ENCODE peak calls at places on chromosomes 11 and 22, in ten cellular contexts. E, H, G, Z, C, D, S, L, T and Y are unnamed samples.

GRCh38 chr11:129695543-129696308 is 119.9 kb upstream of the TMEM45B start:
- ATAC-seq in E (peak; percentile 86), H (peak; percentile 93), G (peak; percentile 86), Z (peak; percentile 94), C (peak; percentile 84), D (peak; percentile 78), S (peak; percentile 83), L (peak; percentile 91), T (peak; percentile 75), Y (peak; percentile 44)

GRCh38 chr22:23268877-23269276 is 88.6 kb downstream of the BCR start:
- ATAC-seq in E (no peak), H (no peak), G (no peak), Z (peak; percentile 35), C (no peak), D (no peak), S (no peak), L (peak; percentile 34), T (no peak), Y (no peak)

GRCh38 chr22:50640857-50641647 is 13.1 kb upstream of the ARSA start:
- ATAC-seq in E (no peak), H (no peak), G (no peak), Z (no peak), C (no peak), D (no peak), S (peak; percentile 68), L (no peak), T (no peak), Y (no peak)

GRCh38 chr11:74672332-74672955 is 58.8 kb downstream of the CHRDL2 start:
- ATAC-seq in E (no peak), H (peak; percentile 15), G (no peak), Z (no peak), C (no peak), D (peak; percentile 14), S (peak; percentile 32), L (no peak), T (peak; percentile 27), Y (no peak)

GRCh38 chr11:33761471-33761870 is 12.8 kb downstream of the FBXO3 start:
- ATAC-seq in E (no peak), H (no peak), G (no peak), Z (no peak), C (no peak), D (no peak), S (no peak), L (no peak), T (no peak), Y (no peak)

GRCh38 chr11:134634897-134635831 is 223.1 kb upstream of the B3GAT1 start:
- ATAC-seq in E (no peak), H (no peak), G (no peak), Z (no peak), C (no peak), D (no peak), S (no peak), L (no peak), T (no peak), Y (no peak)

GRCh38 chr11:40360206-40360798 is 1099.2 kb downstream of the LRRC4C start:
- ATAC-seq in E (peak; percentile 45), H (no peak), G (no peak), Z (no peak), C (no peak), D (no peak), S (no peak), L (no peak), T (no peak), Y (no peak)

GRCh38 chr22:23182289-23183106 is 2.2 kb downstream of the BCR start:
- ATAC-seq in E (no peak), H (no peak), G (peak; percentile 25), Z (no peak), C (peak; percentile 78), D (peak; percentile 78), S (no peak), L (peak; percentile 85), T (peak; percentile 45), Y (no peak)

GRCh38 chr11:46120361-46120710 is 918 bp downstream of the PHF21A start:
- ATAC-seq in E (no peak), H (no peak), G (no peak), Z (no peak), C (no peak), D (peak; percentile 2), S (peak; percentile 37), L (no peak), T (no peak), Y (no peak)

GRCh38 chr11:12585861-12586260 is 88.4 kb upstream of the TEAD1 start:
- ATAC-seq in E (no peak), H (no peak), G (no peak), Z (no peak), C (no peak), D (no peak), S (peak; percentile 82), L (no peak), T (no peak), Y (no peak)

GRCh38 chr11:44564653-44565007 is 833 bp upstream of the CD82 start:
- ATAC-seq in E (peak; percentile 62), H (peak; percentile 28), G (no peak), Z (no peak), C (no peak), D (peak; percentile 65), S (peak; percentile 81), L (no peak), T (peak; percentile 32), Y (peak; percentile 76)

GRCh38 chr11:130612291-130612802 is 163.9 kb downstream of the ADAMTS15 start:
- ATAC-seq in E (no peak), H (peak; percentile 54), G (no peak), Z (no peak), C (no peak), D (peak; percentile 63), S (no peak), L (no peak), T (no peak), Y (no peak)

GRCh38 chr11:117356126-117356761 is 28.6 kb downstream of the CEP164 start:
- ATAC-seq in E (no peak), H (no peak), G (no peak), Z (no peak), C (no peak), D (peak; percentile 16), S (peak; percentile 41), L (no peak), T (no peak), Y (no peak)

GRCh38 chr22:25643232-25644000 is 78.9 kb downstream of the GRK3 start:
- ATAC-seq in E (no peak), H (no peak), G (no peak), Z (no peak), C (no peak), D (no peak), S (no peak), L (no peak), T (no peak), Y (no peak)

GRCh38 chr11:20754957-20755356 is 85.6 kb downstream of the NELL1 start:
- ATAC-seq in E (no peak), H (no peak), G (no peak), Z (no peak), C (no peak), D (peak; percentile 24), S (no peak), L (no peak), T (no peak), Y (no peak)

GRCh38 chr11:66692871-66693331 is 15.2 kb upstream of the RBM4B start:
- ATAC-seq in E (no peak), H (no peak), G (no peak), Z (no peak), C (no peak), D (no peak), S (no peak), L (no peak), T (no peak), Y (no peak)

GRCh38 chr11:1667906-1668305 is 29.1 kb upstream of the KRTAP5-6 start:
- ATAC-seq in E (peak; percentile 9), H (no peak), G (no peak), Z (no peak), C (no peak), D (no peak), S (no peak), L (no peak), T (no peak), Y (no peak)

GRCh38 chr22:40183029-40183581 is 5.4 kb downstream of the TNRC6B start:
- ATAC-seq in E (peak; percentile 41), H (peak; percentile 89), G (peak; percentile 25), Z (peak; percentile 61), C (peak; percentile 62), D (no peak), S (peak; percentile 33), L (peak; percentile 76), T (peak; percentile 78), Y (peak; percentile 67)

GRCh38 chr11:114233755-114234154 is 62.4 kb upstream of the NNMT start:
- ATAC-seq in E (peak; percentile 20), H (peak; percentile 24), G (no peak), Z (no peak), C (no peak), D (no peak), S (no peak), L (no peak), T (no peak), Y (no peak)

GRCh38 chr22:29689201-29689871 is 30.5 kb upstream of the CABP7 start:
- ATAC-seq in E (no peak), H (peak; percentile 31), G (no peak), Z (no peak), C (no peak), D (no peak), S (no peak), L (no peak), T (no peak), Y (no peak)

GRCh38 chr22:19961868-19962245 is 20.2 kb upstream of the TXNRD2 start:
- ATAC-seq in E (no peak), H (no peak), G (no peak), Z (no peak), C (no peak), D (no peak), S (peak; percentile 0), L (no peak), T (no peak), Y (no peak)

GRCh38 chr11:76151561-76152085 is 54.7 kb downstream of the WNT11 start:
- ATAC-seq in E (no peak), H (no peak), G (no peak), Z (no peak), C (peak; percentile 27), D (no peak), S (no peak), L (peak; percentile 4), T (no peak), Y (no peak)

GRCh38 chr22:44181912-44182590 is 1.3 kb downstream of the PARVG start:
- ATAC-seq in E (no peak), H (no peak), G (peak; percentile 4), Z (peak; percentile 23), C (peak; percentile 44), D (no peak), S (peak; percentile 54), L (peak; percentile 51), T (no peak), Y (no peak)

GRCh38 chr11:126736682-126737404 is 263.7 kb downstream of the KIRREL3 start:
- ATAC-seq in E (no peak), H (no peak), G (no peak), Z (no peak), C (no peak), D (no peak), S (no peak), L (no peak), T (no peak), Y (no peak)

GRCh38 chr22:27874185-27874584 is 44.9 kb downstream of the PITPNB start:
- ATAC-seq in E (no peak), H (no peak), G (no peak), Z (no peak), C (no peak), D (no peak), S (peak; percentile 50), L (no peak), T (no peak), Y (peak; percentile 46)